ENCODE peak calls at places on chromosomes 11 and 22, in five cellular contexts. I is GM23248, O is neural progenitor cell, T is HCT116, R is fibroblast of lung. E is an unnamed sample.

GRCh38 chr22:21917959-21918261 is 34.7 kb downstream of the PPM1F start:
- DNase-seq in I (no peak), O (no peak), T (no peak), R (no peak), E (no peak)

GRCh38 chr11:120079750-120080610 is 57.9 kb downstream of the TRIM29 start:
- DNase-seq in I (peak; percentile 39), O (no peak), T (no peak), R (no peak), E (no peak)

GRCh38 chr11:22666320-22666699 is at the start of gene GAS2:
- DNase-seq in I (no peak), O (no peak), T (no peak), R (no peak), E (no peak)

GRCh38 chr11:894575-895201 is 15.9 kb downstream of the CHID1 start:
- DNase-seq in I (no peak), O (peak; percentile 38), T (no peak), R (no peak), E (no peak)

GRCh38 chr11:34886609-34887008 is 29.6 kb downstream of the APIP start:
- DNase-seq in I (no peak), O (no peak), T (no peak), R (no peak), E (no peak)

GRCh38 chr11:35287491-35287890 is 131.9 kb downstream of the SLC1A2 start:
- DNase-seq in I (no peak), O (no peak), T (no peak), R (no peak), E (no peak)

GRCh38 chr11:66069715-66070603 is at the start of gene PACS1:
- DNase-seq in I (peak; percentile 94), O (peak; percentile 84), T (no peak), R (peak; percentile 85), E (peak; percentile 86)

GRCh38 chr22:37565830-37566229 is 5.5 kb downstream of the CDC42EP1 start:
- DNase-seq in I (no peak), O (no peak), T (no peak), R (no peak), E (no peak)

GRCh38 chr22:39598017-39598965 is 27.7 kb downstream of the CACNA1I start:
- DNase-seq in I (peak; percentile 25), O (peak; percentile 92), T (peak; percentile 57), R (no peak), E (no peak)

GRCh38 chr11:34643846-34644245 is 23.0 kb downstream of the EHF start:
- DNase-seq in I (no peak), O (no peak), T (no peak), R (no peak), E (no peak)

GRCh38 chr11:134120143-134120850 is 51.4 kb downstream of the JAM3 start:
- DNase-seq in I (peak; percentile 97), O (no peak), T (no peak), R (peak; percentile 97), E (no peak)

GRCh38 chr22:42269407-42270177 is 861 bp downstream of the TCF20 start:
- DNase-seq in I (peak; percentile 59), O (peak; percentile 81), T (peak; percentile 48), R (no peak), E (no peak)

DNA sequence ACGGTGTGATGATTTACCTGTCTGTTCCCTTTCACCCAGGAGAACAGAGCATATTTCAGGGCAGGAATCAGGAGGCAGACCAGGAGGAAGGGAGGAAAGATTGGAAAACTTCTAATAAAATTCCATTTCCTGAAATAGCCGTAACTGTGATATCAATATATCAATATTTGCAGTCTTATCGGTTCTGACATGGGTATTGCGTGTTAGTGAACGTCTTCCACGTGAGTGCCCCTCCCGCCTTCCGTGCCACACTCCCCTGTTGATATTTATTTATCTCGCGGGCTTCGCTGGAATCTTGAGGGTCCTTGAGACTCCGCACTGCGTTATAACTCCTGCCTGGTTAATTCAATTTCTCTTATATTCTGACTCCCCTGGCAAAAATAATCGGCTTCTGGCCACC is 1160.4 kb downstream of the BRD1 start:
- DNase-seq in I (no peak), O (no peak), T (no peak), R (no peak), E (no peak)
- TF ChIP-seq EZH2 in I (no peak), O (no peak), T (no peak), R (no peak), E (no peak)

GRCh38 chr11:36480833-36481232 is 29.2 kb downstream of the TRAF6 start:
- DNase-seq in I (no peak), O (no peak), T (no peak), R (no peak), E (no peak)
- TF ChIP-seq EZH2 in I (no peak), O (no peak), T (no peak), R (no peak), E (no peak)

GRCh38 chr11:26191193-26191592 is 140.7 kb upstream of the ANO3 start:
- DNase-seq in I (no peak), O (no peak), T (no peak), R (no peak), E (no peak)

GRCh38 chr11:26186389-26186788 is 145.5 kb upstream of the ANO3 start:
- DNase-seq in I (no peak), O (no peak), T (no peak), R (no peak), E (no peak)

GRCh38 chr11:26188559-26188958 is 143.4 kb upstream of the ANO3 start:
- DNase-seq in I (peak; percentile 55), O (no peak), T (no peak), R (no peak), E (peak; percentile 19)

GRCh38 chr11:26187639-26188038 is 144.3 kb upstream of the ANO3 start:
- DNase-seq in I (peak; percentile 82), O (no peak), T (no peak), R (peak; percentile 70), E (peak; percentile 22)
- TF ChIP-seq EZH2 in I (no peak), O (no peak), T (no peak), R (no peak), E (no peak)

GRCh38 chr11:20164152-20164551 is 3.9 kb upstream of the DBX1 start:
- DNase-seq in I (no peak), O (peak; percentile 31), T (no peak), R (no peak), E (no peak)
- TF ChIP-seq EZH2 in I (peak; percentile 98), O (no peak), T (no peak), R (no peak), E (no peak)

DNA sequence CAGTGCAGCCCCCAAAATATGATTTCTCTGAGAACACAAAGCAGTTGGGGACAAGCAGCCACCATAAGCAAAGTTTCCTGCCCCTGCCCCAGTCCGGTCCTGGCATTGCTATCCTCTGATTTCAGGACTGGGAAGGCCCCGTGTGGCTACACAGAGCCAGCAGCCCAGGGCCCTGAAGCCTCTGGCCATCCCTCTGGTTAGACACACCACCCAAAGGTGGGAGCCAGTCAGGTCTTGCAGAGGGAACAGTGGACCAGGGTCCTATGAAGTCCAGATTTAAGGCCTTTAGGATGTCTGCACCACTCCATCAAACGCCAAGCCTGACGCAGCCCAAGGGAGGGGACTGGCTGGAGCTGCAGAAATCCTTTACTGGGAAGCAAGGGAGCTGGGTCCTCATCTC is 63.4 kb downstream of the SLC22A12 start:
- DNase-seq in I (no peak), O (no peak), T (no peak), R (no peak), E (no peak)
- TF ChIP-seq EZH2 in I (no peak), O (no peak), T (no peak), R (no peak), E (no peak)

E was measured in A673.